ENCODE peak calls at places on chromosomes 13 and 19, in eight cellular contexts. One of them, this sample, is unnamed.
A peak's percentile ranks its signal among the peaks of the same experiment; 100 is the strongest.

GRCh38 chr19:49758292-49758691 is 4.8 kb downstream of the TSKS start:
- DNase-seq in effector memory CD4-positive, alpha-beta T cell: no peak
- DNase-seq in WERI-Rb-1: no peak
- DNase-seq in endothelial cell of umbilical vein: no peak
- DNase-seq in adrenal gland: no peak
- DNase-seq in psoas muscle: no peak
- DNase-seq in IMR-90: peak; percentile 83
- DNase-seq in body of pancreas: no peak
- DNase-seq in this sample: peak; percentile 38

GRCh38 chr19:17575871-17576757 is 20.7 kb downstream of the COLGALT1 start:
- DNase-seq in effector memory CD4-positive, alpha-beta T cell: no peak
- DNase-seq in WERI-Rb-1: peak; percentile 33
- DNase-seq in endothelial cell of umbilical vein: no peak
- DNase-seq in adrenal gland: no peak
- DNase-seq in psoas muscle: no peak
- DNase-seq in IMR-90: no peak
- DNase-seq in body of pancreas: no peak
- DNase-seq in this sample: no peak

GRCh38 chr13:113970810-113971470 is 2.9 kb downstream of the C13orf46 start:
- DNase-seq in effector memory CD4-positive, alpha-beta T cell: no peak
- DNase-seq in WERI-Rb-1: no peak
- DNase-seq in endothelial cell of umbilical vein: no peak
- DNase-seq in adrenal gland: no peak
- DNase-seq in psoas muscle: peak; percentile 83
- DNase-seq in IMR-90: peak; percentile 23
- DNase-seq in body of pancreas: peak; percentile 90
- DNase-seq in this sample: peak; percentile 70

GRCh38 chr13:32261567-32261966 is 53.6 kb downstream of the ZAR1L start:
- DNase-seq in effector memory CD4-positive, alpha-beta T cell: no peak
- DNase-seq in WERI-Rb-1: no peak
- DNase-seq in endothelial cell of umbilical vein: peak; percentile 99
- DNase-seq in adrenal gland: peak; percentile 45
- DNase-seq in psoas muscle: peak; percentile 77
- DNase-seq in IMR-90: peak; percentile 92
- DNase-seq in body of pancreas: no peak
- DNase-seq in this sample: no peak

GRCh38 chr13:35479691-35480090 is 3.2 kb upstream of the MAB21L1 start:
- DNase-seq in effector memory CD4-positive, alpha-beta T cell: no peak
- DNase-seq in WERI-Rb-1: no peak
- DNase-seq in endothelial cell of umbilical vein: no peak
- DNase-seq in adrenal gland: no peak
- DNase-seq in psoas muscle: no peak
- DNase-seq in IMR-90: no peak
- DNase-seq in body of pancreas: no peak
- DNase-seq in this sample: no peak

GRCh38 chr19:45275370-45275971 is 24.4 kb downstream of the MARK4 start:
- DNase-seq in effector memory CD4-positive, alpha-beta T cell: no peak
- DNase-seq in WERI-Rb-1: peak; percentile 48
- DNase-seq in endothelial cell of umbilical vein: no peak
- DNase-seq in adrenal gland: no peak
- DNase-seq in psoas muscle: no peak
- DNase-seq in IMR-90: peak; percentile 46
- DNase-seq in body of pancreas: no peak
- DNase-seq in this sample: no peak

GRCh38 chr13:43831088-43831487 is 44.3 kb upstream of the ENOX1 start:
- DNase-seq in effector memory CD4-positive, alpha-beta T cell: no peak
- DNase-seq in WERI-Rb-1: no peak
- DNase-seq in endothelial cell of umbilical vein: no peak
- DNase-seq in adrenal gland: no peak
- DNase-seq in psoas muscle: no peak
- DNase-seq in IMR-90: peak; percentile 61
- DNase-seq in body of pancreas: no peak
- DNase-seq in this sample: no peak

GRCh38 chr13:25354377-25354776 is 17.4 kb upstream of the ATP8A2 start:
- DNase-seq in effector memory CD4-positive, alpha-beta T cell: no peak
- DNase-seq in WERI-Rb-1: no peak
- DNase-seq in endothelial cell of umbilical vein: no peak
- DNase-seq in adrenal gland: no peak
- DNase-seq in psoas muscle: no peak
- DNase-seq in IMR-90: no peak
- DNase-seq in body of pancreas: no peak
- DNase-seq in this sample: no peak

GRCh38 chr19:49976496-49976895 is 15.5 kb upstream of the SIGLEC11 start:
- DNase-seq in effector memory CD4-positive, alpha-beta T cell: no peak
- DNase-seq in WERI-Rb-1: no peak
- DNase-seq in endothelial cell of umbilical vein: no peak
- DNase-seq in adrenal gland: no peak
- DNase-seq in psoas muscle: peak; percentile 28
- DNase-seq in IMR-90: peak; percentile 19
- DNase-seq in body of pancreas: no peak
- DNase-seq in this sample: no peak

GRCh38 chr13:48155850-48156249 is 60.9 kb upstream of the MED4 start:
- DNase-seq in effector memory CD4-positive, alpha-beta T cell: peak; percentile 9
- DNase-seq in WERI-Rb-1: no peak
- DNase-seq in endothelial cell of umbilical vein: peak; percentile 86
- DNase-seq in adrenal gland: no peak
- DNase-seq in psoas muscle: no peak
- DNase-seq in IMR-90: peak; percentile 33
- DNase-seq in body of pancreas: no peak
- DNase-seq in this sample: no peak

GRCh38 chr19:10290439-10290875 is 705 bp downstream of the ICAM5 start:
- DNase-seq in effector memory CD4-positive, alpha-beta T cell: no peak
- DNase-seq in WERI-Rb-1: no peak
- DNase-seq in endothelial cell of umbilical vein: no peak
- DNase-seq in adrenal gland: no peak
- DNase-seq in psoas muscle: no peak
- DNase-seq in IMR-90: peak; percentile 7
- DNase-seq in body of pancreas: no peak
- DNase-seq in this sample: peak; percentile 80

GRCh38 chr19:10289167-10289835 is 451 bp upstream of the ICAM5 start:
- DNase-seq in effector memory CD4-positive, alpha-beta T cell: no peak
- DNase-seq in WERI-Rb-1: peak; percentile 75
- DNase-seq in endothelial cell of umbilical vein: no peak
- DNase-seq in adrenal gland: no peak
- DNase-seq in psoas muscle: peak; percentile 60
- DNase-seq in IMR-90: peak; percentile 54
- DNase-seq in body of pancreas: no peak
- DNase-seq in this sample: peak; percentile 91

GRCh38 chr19:10288662-10289166 is 1.0 kb upstream of the ICAM5 start:
- DNase-seq in effector memory CD4-positive, alpha-beta T cell: no peak
- DNase-seq in WERI-Rb-1: peak; percentile 67
- DNase-seq in endothelial cell of umbilical vein: no peak
- DNase-seq in adrenal gland: no peak
- DNase-seq in psoas muscle: no peak
- DNase-seq in IMR-90: peak; percentile 40
- DNase-seq in body of pancreas: no peak
- DNase-seq in this sample: peak; percentile 94

GRCh38 chr19:10290876-10291553 is 1.3 kb downstream of the ICAM5 start:
- DNase-seq in effector memory CD4-positive, alpha-beta T cell: peak; percentile 33
- DNase-seq in WERI-Rb-1: peak; percentile 80
- DNase-seq in endothelial cell of umbilical vein: no peak
- DNase-seq in adrenal gland: no peak
- DNase-seq in psoas muscle: peak; percentile 64
- DNase-seq in IMR-90: peak; percentile 54
- DNase-seq in body of pancreas: no peak
- DNase-seq in this sample: peak; percentile 90

DNA sequence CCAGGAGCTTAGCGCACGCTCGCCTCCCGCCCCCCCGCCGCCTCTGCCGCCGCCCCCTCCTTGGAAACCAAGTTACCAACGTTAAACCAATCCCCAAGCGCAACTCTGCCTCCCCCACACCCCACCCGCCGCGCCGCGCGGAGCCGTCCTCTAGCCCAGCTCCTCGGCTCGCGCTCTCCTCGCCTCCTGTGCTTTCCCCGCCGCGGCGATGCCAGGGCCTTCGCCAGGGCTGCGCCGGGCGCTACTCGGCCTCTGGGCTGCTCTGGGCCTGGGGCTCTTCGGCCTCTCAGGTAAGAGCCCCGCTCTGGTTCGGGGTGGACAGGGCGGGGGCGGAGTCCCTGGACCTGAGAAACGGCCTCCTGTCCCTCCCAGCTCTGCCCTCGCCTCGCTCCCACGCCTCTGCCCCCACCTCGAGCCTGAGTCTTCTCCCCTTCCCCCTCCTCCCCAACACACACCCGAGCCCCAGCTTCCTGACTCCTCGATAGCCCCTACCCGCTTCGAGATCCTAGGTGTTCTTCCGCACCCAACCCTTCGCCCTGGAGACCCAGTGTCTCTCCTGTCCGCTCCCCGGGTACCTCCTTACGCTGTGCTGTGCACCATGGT is at the start of gene ICAM5:
- DNase-seq in effector memory CD4-positive, alpha-beta T cell: no peak
- DNase-seq in WERI-Rb-1: peak; percentile 49
- DNase-seq in endothelial cell of umbilical vein: no peak
- DNase-seq in adrenal gland: no peak
- DNase-seq in psoas muscle: no peak
- DNase-seq in IMR-90: peak; percentile 42
- DNase-seq in body of pancreas: no peak
- DNase-seq in this sample: no peak
- H3K27me3 ChIP-seq in effector memory CD4-positive, alpha-beta T cell: peaks cover 71% of the 10 kb centered on the region
- H3K27me3 ChIP-seq in WERI-Rb-1: peaks cover 9% of the 10 kb centered on the region
- H3K27me3 ChIP-seq in endothelial cell of umbilical vein: peaks cover 42% of the 10 kb centered on the region
- H3K27me3 ChIP-seq in adrenal gland: peaks cover 63% of the 10 kb centered on the region
- H3K27me3 ChIP-seq in psoas muscle: no peaks in the 10 kb centered on the region
- H3K27me3 ChIP-seq in IMR-90: no peaks in the 10 kb centered on the region
- H3K27me3 ChIP-seq in body of pancreas: peaks cover 63% of the 10 kb centered on the region
- H3K27me3 ChIP-seq in this sample: peaks cover 79% of the 10 kb centered on the region

DNA sequence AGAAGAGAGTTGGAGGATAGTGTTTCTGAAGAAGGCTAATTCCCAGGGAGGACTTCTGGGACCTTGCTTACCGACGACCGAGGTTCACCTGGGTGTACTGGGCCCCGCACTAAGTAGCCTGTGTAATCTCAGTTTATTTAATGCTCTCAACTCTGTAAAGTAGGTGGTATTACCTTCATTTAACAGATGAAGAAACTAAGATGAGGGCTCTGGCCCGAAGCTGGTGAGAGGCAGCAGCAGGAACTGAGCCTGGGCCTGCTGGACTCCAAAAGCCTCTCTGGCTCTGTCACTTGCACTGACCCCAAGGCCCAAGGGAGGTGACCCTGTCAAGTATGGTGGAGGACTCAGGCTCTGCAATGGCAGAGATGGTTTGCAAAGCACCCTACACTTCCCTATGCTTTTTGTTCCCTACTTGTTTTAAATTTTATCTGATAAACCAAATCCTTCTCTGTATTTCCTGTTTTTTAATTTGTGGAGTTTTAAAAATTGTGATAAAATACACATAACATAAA is 50.6 kb downstream of the GGACT start:
- DNase-seq in effector memory CD4-positive, alpha-beta T cell: no peak
- DNase-seq in WERI-Rb-1: peak; percentile 70
- DNase-seq in endothelial cell of umbilical vein: no peak
- DNase-seq in adrenal gland: no peak
- DNase-seq in psoas muscle: no peak
- DNase-seq in IMR-90: no peak
- DNase-seq in body of pancreas: no peak
- DNase-seq in this sample: no peak
- H3K4me3 ChIP-seq in effector memory CD4-positive, alpha-beta T cell: no peak overlapping the region
- H3K4me3 ChIP-seq in WERI-Rb-1: no peak overlapping the region
- H3K4me3 ChIP-seq in endothelial cell of umbilical vein: no peak overlapping the region
- H3K4me3 ChIP-seq in adrenal gland: no peak overlapping the region
- H3K4me3 ChIP-seq in psoas muscle: no peak overlapping the region
- H3K4me3 ChIP-seq in IMR-90: no peak overlapping the region
- H3K4me3 ChIP-seq in body of pancreas: no peak overlapping the region
- H3K4me3 ChIP-seq in this sample: no peak overlapping the region

GRCh38 chr19:40663712-40664692 is 26.4 kb downstream of the NUMBL start:
- DNase-seq in effector memory CD4-positive, alpha-beta T cell: no peak
- DNase-seq in WERI-Rb-1: peak; percentile 19
- DNase-seq in endothelial cell of umbilical vein: no peak
- DNase-seq in adrenal gland: no peak
- DNase-seq in psoas muscle: no peak
- DNase-seq in IMR-90: peak; percentile 50
- DNase-seq in body of pancreas: no peak
- DNase-seq in this sample: no peak

GRCh38 chr19:40668991-40669614 is 21.3 kb downstream of the NUMBL start:
- DNase-seq in effector memory CD4-positive, alpha-beta T cell: no peak
- DNase-seq in WERI-Rb-1: no peak
- DNase-seq in endothelial cell of umbilical vein: no peak
- DNase-seq in adrenal gland: no peak
- DNase-seq in psoas muscle: no peak
- DNase-seq in IMR-90: no peak
- DNase-seq in body of pancreas: no peak
- DNase-seq in this sample: no peak

GRCh38 chr19:40666803-40667438 is 23.5 kb downstream of the NUMBL start:
- DNase-seq in effector memory CD4-positive, alpha-beta T cell: no peak
- DNase-seq in WERI-Rb-1: no peak
- DNase-seq in endothelial cell of umbilical vein: no peak
- DNase-seq in adrenal gland: no peak
- DNase-seq in psoas muscle: no peak
- DNase-seq in IMR-90: no peak
- DNase-seq in body of pancreas: no peak
- DNase-seq in this sample: no peak

GRCh38 chr19:40671404-40671803 is 19.0 kb downstream of the NUMBL start:
- DNase-seq in effector memory CD4-positive, alpha-beta T cell: no peak
- DNase-seq in WERI-Rb-1: no peak
- DNase-seq in endothelial cell of umbilical vein: no peak
- DNase-seq in adrenal gland: no peak
- DNase-seq in psoas muscle: peak; percentile 61
- DNase-seq in IMR-90: no peak
- DNase-seq in body of pancreas: no peak
- DNase-seq in this sample: no peak

GRCh38 chr19:40667602-40668001 is 22.8 kb downstream of the NUMBL start:
- DNase-seq in effector memory CD4-positive, alpha-beta T cell: no peak
- DNase-seq in WERI-Rb-1: no peak
- DNase-seq in endothelial cell of umbilical vein: no peak
- DNase-seq in adrenal gland: no peak
- DNase-seq in psoas muscle: no peak
- DNase-seq in IMR-90: no peak
- DNase-seq in body of pancreas: no peak
- DNase-seq in this sample: no peak
- H3K36me3 ChIP-seq in effector memory CD4-positive, alpha-beta T cell: peaks cover 20% of the 10 kb centered on the region
- H3K36me3 ChIP-seq in WERI-Rb-1: peaks cover 60% of the 10 kb centered on the region
- H3K36me3 ChIP-seq in endothelial cell of umbilical vein: peaks cover 15% of the 10 kb centered on the region
- H3K36me3 ChIP-seq in adrenal gland: peaks cover 55% of the 10 kb centered on the region
- H3K36me3 ChIP-seq in psoas muscle: no peaks in the 10 kb centered on the region
- H3K36me3 ChIP-seq in IMR-90: peaks cover 54% of the 10 kb centered on the region
- H3K36me3 ChIP-seq in body of pancreas: no peaks in the 10 kb centered on the region
- H3K36me3 ChIP-seq in this sample: peaks cover 18% of the 10 kb centered on the region

DNA sequence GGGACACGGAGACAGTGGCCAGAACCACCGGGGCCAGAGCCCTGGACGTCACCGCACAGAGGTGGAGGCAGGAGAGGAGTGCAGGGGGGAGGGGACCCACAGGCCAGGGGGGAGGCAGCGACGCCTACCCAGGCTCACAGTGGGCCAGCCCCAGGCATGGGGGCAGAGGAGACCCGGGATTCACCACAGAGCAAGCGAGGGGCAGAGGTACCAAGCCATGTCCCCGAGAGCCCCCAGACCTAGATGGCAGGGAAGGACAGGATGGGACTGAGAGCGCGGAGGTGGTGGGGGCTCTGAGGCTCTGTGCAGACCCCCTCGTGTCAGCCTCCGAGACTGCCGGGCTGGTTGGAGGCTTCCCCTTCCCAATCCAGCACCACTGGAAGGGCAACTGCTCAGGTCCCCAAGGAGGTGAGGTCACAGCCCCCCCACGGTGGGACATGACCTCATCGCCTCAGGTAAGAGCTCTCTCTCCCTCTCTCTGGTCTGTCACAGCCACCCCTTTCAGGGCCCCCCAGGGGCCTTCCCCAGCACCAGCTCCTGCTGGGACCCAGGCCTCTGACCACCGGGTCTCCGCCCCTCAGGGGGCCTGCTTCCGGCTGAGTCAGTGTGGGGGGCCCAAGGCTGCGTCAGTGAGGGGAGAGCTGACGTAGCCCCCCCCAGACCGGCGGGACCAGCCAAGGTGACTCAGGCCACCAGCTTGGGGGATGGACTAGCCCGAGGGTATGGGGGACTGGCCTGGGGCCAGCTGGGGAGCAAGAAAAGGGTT is 2.2 kb upstream of the IL11 start:
- DNase-seq in effector memory CD4-positive, alpha-beta T cell: no peak
- DNase-seq in WERI-Rb-1: no peak
- DNase-seq in endothelial cell of umbilical vein: no peak
- DNase-seq in adrenal gland: no peak
- DNase-seq in psoas muscle: no peak
- DNase-seq in IMR-90: peak; percentile 84
- DNase-seq in body of pancreas: no peak
- DNase-seq in this sample: peak; percentile 73
- H3K27me3 ChIP-seq in effector memory CD4-positive, alpha-beta T cell: peaks cover 67% of the 10 kb centered on the region
- H3K27me3 ChIP-seq in WERI-Rb-1: no peaks in the 10 kb centered on the region
- H3K27me3 ChIP-seq in endothelial cell of umbilical vein: peaks cover 18% of the 10 kb centered on the region
- H3K27me3 ChIP-seq in adrenal gland: peaks cover 64% of the 10 kb centered on the region
- H3K27me3 ChIP-seq in psoas muscle: no peaks in the 10 kb centered on the region
- H3K27me3 ChIP-seq in IMR-90: no peaks in the 10 kb centered on the region
- H3K27me3 ChIP-seq in body of pancreas: peaks cover 35% of the 10 kb centered on the region
- H3K27me3 ChIP-seq in this sample: peaks cover 39% of the 10 kb centered on the region